ENCODE peak calls at places on chromosome 22, in six cellular contexts. M is NCI-H69, J is naive B cell, X is HTR-8/SVneo, F is MV-4-11, H is MG63. C is an unnamed sample.

GRCh38 chr22:45934659-45935341 is 42.2 kb downstream of the WNT7B start:
- DNase-seq in H (peak), F (no peak), J (no peak), M (peak), X (peak), C (no peak)

GRCh38 chr22:27193636-27194035 is 536.2 kb downstream of the MIAT start:
- DNase-seq in X (no peak), J (no peak), F (no peak), H (no peak), M (no peak), C (no peak)

GRCh38 chr22:47695176-47695575 is 932.7 kb downstream of the TBC1D22A start:
- DNase-seq in F (no peak), X (no peak), J (no peak), H (no peak), M (peak), C (no peak)

GRCh38 chr22:31496735-31497146 is 405 bp downstream of the SFI1 start:
- DNase-seq in H (peak), M (peak), J (no peak), F (no peak), X (no peak), C (no peak)

GRCh38 chr22:21074092-21074715 is 28.5 kb downstream of the LRRC74B start:
- DNase-seq in M (no peak), J (no peak), X (peak), F (peak), H (peak), C (no peak)

GRCh38 chr22:46577361-46578249 is 40.2 kb upstream of the CELSR1 start:
- DNase-seq in H (no peak), X (no peak), J (no peak), M (peak), F (no peak), C (no peak)

GRCh38 chr22:50473855-50474671 is 772 bp downstream of the SBF1 start:
- DNase-seq in X (no peak), F (no peak), H (peak), M (peak), J (no peak), C (no peak)

GRCh38 chr22:20965104-20965887 is 1.8 kb upstream of the AIFM3 start:
- DNase-seq in J (no peak), H (no peak), X (no peak), M (peak), F (no peak), C (no peak)

GRCh38 chr22:49645791-49646550 is 181.7 kb downstream of the BRD1 start:
- DNase-seq in H (no peak), M (no peak), F (no peak), X (no peak), J (no peak), C (no peak)

GRCh38 chr22:17366830-17367229 is 2.4 kb upstream of the CECR2 start:
- DNase-seq in X (no peak), H (peak), M (peak), F (no peak), J (no peak), C (no peak)

GRCh38 chr22:32842486-32842885 is 41.0 kb downstream of the TIMP3 start:
- DNase-seq in F (no peak), J (no peak), M (no peak), H (no peak), X (no peak), C (no peak)

GRCh38 chr22:22709719-22710445 is 65.5 kb downstream of the GGTLC2 start:
- DNase-seq in J (no peak), H (peak), F (no peak), X (no peak), M (peak), C (no peak)

GRCh38 chr22:27973851-27974250 is 54.8 kb upstream of the PITPNB start:
- DNase-seq in F (no peak), M (peak), X (no peak), H (no peak), J (no peak), C (no peak)

GRCh38 chr22:19717691-19718254 is 3.5 kb downstream of the SEPTIN5 start:
- DNase-seq in F (peak), X (peak), J (peak), H (peak), M (peak), C (peak)

C was measured in NCI-H2171 treated with DMSO at 0.1 percent for 48 hours.